ENCODE peak calls at places on chromosomes 7 and 10, in ten cellular contexts. Q is hepatocyte; B is iPS DF 6.9; M is suprapubic skin; N is CD8-positive, alpha-beta T cell; C is right cardiac atrium; P is OCI-LY7; E is tibial artery; T is adipocyte; F is adrenal gland. G is an unnamed sample.

GRCh38 chr7:133839129-133839528 is 288.0 kb upstream of the LRGUK start:
- DNase-seq in Q (no peak), B (no peak), M (no peak), N (no peak), C (no peak), P (no peak), E (no peak), T (no peak), F (no peak), G (no peak)

GRCh38 chr10:17506390-17506789 is 52.0 kb upstream of the ST8SIA6 start:
- DNase-seq in Q (no peak), B (no peak), M (no peak), N (no peak), C (no peak), P (no peak), E (no peak), T (no peak), F (no peak), G (no peak)

GRCh38 chr10:102004376-102004775 is 51.6 kb downstream of the ARMH3 start:
- DNase-seq in Q (no peak), B (no peak), M (no peak), N (no peak), C (no peak), P (no peak), E (no peak), T (peak; percentile 64), F (no peak), G (no peak)

GRCh38 chr10:95391570-95392249 is 100.9 kb upstream of the PDLIM1 start:
- DNase-seq in Q (peak; percentile 78), B (no peak), M (no peak), N (no peak), C (peak; percentile 72), P (peak; percentile 7), E (no peak), T (peak; percentile 50), F (no peak), G (no peak)

GRCh38 chr7:64559206-64559605 is 3.7 kb downstream of the ZNF680 start:
- DNase-seq in Q (no peak), B (no peak), M (no peak), N (no peak), C (peak; percentile 80), P (no peak), E (peak; percentile 32), T (peak; percentile 25), F (peak; percentile 43), G (no peak)

GRCh38 chr10:47058961-47059391 is 147.7 kb downstream of the PTPN20 start:
- DNase-seq in Q (no peak), B (no peak), M (peak; percentile 67), N (no peak), C (no peak), P (no peak), E (no peak), T (peak; percentile 63), F (no peak), G (no peak)

GRCh38 chr10:110898391-110898790 is 20.6 kb downstream of the BBIP1 start:
- DNase-seq in Q (no peak), B (no peak), M (no peak), N (no peak), C (no peak), P (no peak), E (no peak), T (peak; percentile 13), F (no peak), G (no peak)

GRCh38 chr7:25454562-25455031 is 226.3 kb upstream of the NPVF start:
- DNase-seq in Q (peak; percentile 62), B (no peak), M (no peak), N (no peak), C (peak; percentile 76), P (no peak), E (peak; percentile 38), T (no peak), F (no peak), G (no peak)

GRCh38 chr10:127168251-127168650 is 28.1 kb downstream of the INSYN2A start:
- DNase-seq in Q (no peak), B (no peak), M (peak; percentile 16), N (no peak), C (no peak), P (no peak), E (no peak), T (no peak), F (no peak), G (no peak)

GRCh38 chr7:128167316-128167691 is 73.8 kb upstream of the LEP start:
- DNase-seq in Q (peak; percentile 76), B (no peak), M (no peak), N (peak; percentile 28), C (no peak), P (no peak), E (no peak), T (peak; percentile 58), F (peak; percentile 56), G (no peak)

GRCh38 chr10:84098667-84099066 is 40.6 kb upstream of the GHITM start:
- DNase-seq in Q (no peak), B (no peak), M (no peak), N (no peak), C (no peak), P (no peak), E (no peak), T (no peak), F (no peak), G (no peak)

GRCh38 chr10:26738354-26738753 is 40.9 kb downstream of the PDSS1 start:
- DNase-seq in Q (peak; percentile 31), B (no peak), M (no peak), N (no peak), C (no peak), P (no peak), E (no peak), T (no peak), F (no peak), G (no peak)

GRCh38 chr10:11095374-11095785 is 77.7 kb downstream of the CELF2 start:
- DNase-seq in Q (no peak), B (peak; percentile 25), M (no peak), N (no peak), C (no peak), P (no peak), E (no peak), T (no peak), F (no peak), G (no peak)

GRCh38 chr10:34116220-34116623 is 698.9 kb downstream of the PARD3 start:
- DNase-seq in Q (peak; percentile 49), B (no peak), M (no peak), N (no peak), C (no peak), P (no peak), E (no peak), T (no peak), F (no peak), G (no peak)

GRCh38 chr7:10912077-10912476 is 61.6 kb upstream of the PHF14 start:
- DNase-seq in Q (no peak), B (no peak), M (no peak), N (no peak), C (no peak), P (no peak), E (no peak), T (no peak), F (no peak), G (no peak)

GRCh38 chr7:132352774-132353173 is 223.5 kb downstream of the PLXNA4 start:
- DNase-seq in Q (no peak), B (no peak), M (no peak), N (no peak), C (no peak), P (no peak), E (no peak), T (peak; percentile 0), F (no peak), G (no peak)

GRCh38 chr10:77889277-77889903 is 37.2 kb downstream of the DLG5 start:
- DNase-seq in Q (peak; percentile 76), B (peak; percentile 76), M (no peak), N (no peak), C (peak; percentile 59), P (no peak), E (no peak), T (no peak), F (peak; percentile 69), G (peak; percentile 80)

GRCh38 chr7:27179030-27179429 is 4.9 kb upstream of the HOXA10 start:
- DNase-seq in Q (no peak), B (no peak), M (peak; percentile 74), N (no peak), C (peak; percentile 37), P (no peak), E (peak; percentile 22), T (no peak), F (no peak), G (no peak)

GRCh38 chr10:129099486-129099885 is 367.6 kb upstream of the MGMT start:
- DNase-seq in Q (no peak), B (no peak), M (no peak), N (no peak), C (no peak), P (no peak), E (no peak), T (no peak), F (no peak), G (peak; percentile 3)

GRCh38 chr10:34280599-34281374 is 534.3 kb downstream of the PARD3 start:
- DNase-seq in Q (peak; percentile 61), B (no peak), M (no peak), N (no peak), C (no peak), P (no peak), E (peak; percentile 75), T (peak; percentile 92), F (peak; percentile 69), G (no peak)

GRCh38 chr10:24415455-24416169 is 206.7 kb downstream of the KIAA1217 start:
- DNase-seq in Q (peak; percentile 85), B (no peak), M (peak; percentile 94), N (no peak), C (peak; percentile 92), P (no peak), E (peak; percentile 53), T (peak; percentile 73), F (peak; percentile 86), G (peak; percentile 91)

GRCh38 chr7:157903296-157903695 is 566.5 kb downstream of the DNAJB6 start:
- DNase-seq in Q (no peak), B (no peak), M (no peak), N (no peak), C (no peak), P (no peak), E (no peak), T (no peak), F (no peak), G (no peak)
- H3K9me3 ChIP-seq in Q (no peaks in the 10 kb centered on the region), B (peaks cover 45% of the 10 kb centered on the region), M (no peaks in the 10 kb centered on the region), N (no peaks in the 10 kb centered on the region), C (no peaks in the 10 kb centered on the region), P (no peaks in the 10 kb centered on the region), E (no peaks in the 10 kb centered on the region), T (no peaks in the 10 kb centered on the region), F (no peaks in the 10 kb centered on the region), G (no peaks in the 10 kb centered on the region)

GRCh38 chr10:44968101-44968886 is 8.7 kb downstream of the RASSF4 start:
- DNase-seq in Q (no peak), B (no peak), M (peak; percentile 82), N (peak; percentile 44), C (no peak), P (peak; percentile 43), E (peak; percentile 84), T (peak; percentile 77), F (peak; percentile 56), G (peak; percentile 29)
- H3K4me1 ChIP-seq in Q (peaks cover 43% of the 10 kb centered on the region), B (peaks cover 11% of the 10 kb centered on the region), M (peaks cover 57% of the 10 kb centered on the region), N (peaks cover 28% of the 10 kb centered on the region), C (peaks cover 50% of the 10 kb centered on the region), P (peaks cover 59% of the 10 kb centered on the region), E (peaks cover 64% of the 10 kb centered on the region), T (peaks cover 60% of the 10 kb centered on the region), F (peaks cover 8% of the 10 kb centered on the region), G (no peaks in the 10 kb centered on the region)

GRCh38 chr10:131495892-131496291 is 184.4 kb upstream of the TCERG1L start:
- DNase-seq in Q (no peak), B (no peak), M (no peak), N (no peak), C (no peak), P (no peak), E (no peak), T (no peak), F (no peak), G (no peak)
- H3K9me3 ChIP-seq in Q (no peaks in the 10 kb centered on the region), B (peaks cover 43% of the 10 kb centered on the region), M (peaks cover 8% of the 10 kb centered on the region), N (no peaks in the 10 kb centered on the region), C (no peaks in the 10 kb centered on the region), P (no peaks in the 10 kb centered on the region), E (no peaks in the 10 kb centered on the region), T (no peaks in the 10 kb centered on the region), F (no peaks in the 10 kb centered on the region), G (no peaks in the 10 kb centered on the region)

GRCh38 chr7:101535333-101535732 is 93.8 kb downstream of the MYL10 start:
- DNase-seq in Q (no peak), B (no peak), M (no peak), N (no peak), C (no peak), P (no peak), E (no peak), T (no peak), F (peak; percentile 33), G (no peak)
- H3K4me1 ChIP-seq in Q (no peaks in the 10 kb centered on the region), B (peaks cover 1% of the 10 kb centered on the region), M (peaks cover 4% of the 10 kb centered on the region), N (no peaks in the 10 kb centered on the region), C (peaks cover 3% of the 10 kb centered on the region), P (no peaks in the 10 kb centered on the region), E (peaks cover 36% of the 10 kb centered on the region), T (peaks cover 4% of the 10 kb centered on the region), F (peaks cover 13% of the 10 kb centered on the region), G (no peaks in the 10 kb centered on the region)

G was measured in colonic mucosa.